ENCODE peak calls at places on chromosomes 2 and 18, in six cellular contexts. Y is IMR-90, Z is Karpas-422, O is GM23338, I is OCI-LY7, B is neuronal stem cell. P is an unnamed sample.

GRCh38 chr2:64203131-64204005 is 59.1 kb upstream of the PELI1 start:
- DNase-seq in Z (no peak), B (no peak), I (no peak), O (no peak), Y (peak; percentile 59), P (peak; percentile 61)

GRCh38 chr2:113370478-113371091 is 66.9 kb upstream of the ZNG1B start:
- DNase-seq in Z (peak; percentile 87), Y (peak; percentile 72), I (peak; percentile 59), B (peak; percentile 42), O (peak; percentile 83), P (peak; percentile 74)

GRCh38 chr2:34492781-34493455 is 893.8 kb upstream of the FAM98A start:
- DNase-seq in B (no peak), O (no peak), Z (no peak), Y (no peak), I (no peak), P (no peak)

GRCh38 chr18:47931707-47932103 is 1.2 kb upstream of the SMAD2 start:
- DNase-seq in O (peak; percentile 76), B (no peak), I (peak; percentile 59), Y (no peak), Z (peak; percentile 86), P (no peak)

GRCh38 chr2:88919087-88919738 is 227.7 kb downstream of the RPIA start:
- DNase-seq in O (peak; percentile 54), B (no peak), Y (peak; percentile 34), I (no peak), Z (no peak), P (no peak)

GRCh38 chr2:95318431-95319220 is 21.5 kb downstream of the KCNIP3 start:
- DNase-seq in I (no peak), Z (no peak), O (no peak), Y (no peak), B (no peak), P (no peak)

GRCh38 chr2:195531754-195532153 is 125.3 kb upstream of the SLC39A10 start:
- DNase-seq in Y (peak; percentile 32), Z (no peak), O (no peak), I (no peak), B (no peak), P (no peak)

GRCh38 chr2:73823916-73824523 is 4.7 kb upstream of the STAMBP start:
- DNase-seq in Y (peak; percentile 91), O (peak; percentile 81), B (peak; percentile 47), Z (peak; percentile 90), I (peak; percentile 79), P (peak; percentile 57)

GRCh38 chr2:98086491-98087446 is at the start of gene VWA3B:
- DNase-seq in Z (peak; percentile 91), Y (no peak), I (peak; percentile 70), B (peak; percentile 60), O (peak; percentile 94), P (peak; percentile 78)

GRCh38 chr18:45825258-45825744 is at the start of gene SIGLEC15:
- DNase-seq in Y (no peak), I (no peak), B (no peak), Z (no peak), O (no peak), P (no peak)

GRCh38 chr2:227576110-227576509 is 22.6 kb upstream of the SCYGR2 start:
- DNase-seq in Z (no peak), O (no peak), Y (peak; percentile 7), I (no peak), B (no peak), P (no peak)

GRCh38 chr18:79615091-79615490 is 64.5 kb upstream of the CTDP1 start:
- DNase-seq in O (no peak), B (no peak), Y (no peak), Z (no peak), I (no peak), P (no peak)

GRCh38 chr2:68946117-68946516 is 6.6 kb downstream of the GKN2 start:
- DNase-seq in O (no peak), Z (no peak), Y (no peak), B (no peak), I (no peak), P (no peak)

GRCh38 chr2:197113221-197113831 is 186.8 kb upstream of the PGAP1 start:
- DNase-seq in I (peak; percentile 58), O (peak; percentile 63), Y (peak; percentile 45), B (no peak), Z (peak; percentile 80), P (peak; percentile 6)

GRCh38 chr18:63141777-63142176 is 177.8 kb downstream of the BCL2 start:
- DNase-seq in O (no peak), I (peak; percentile 80), Y (no peak), Z (peak; percentile 96), B (no peak), P (no peak)
- H2AFZ ChIP-seq in O (no peak overlapping the region), I (peak overlapping the region; percentile 86), Y (no peak overlapping the region), Z (no peak overlapping the region), B (no peak overlapping the region), P (no peak overlapping the region)

GRCh38 chr2:38603402-38604265 is 906 bp upstream of the HNRNPLL start:
- DNase-seq in O (peak; percentile 90), Z (peak; percentile 94), I (peak; percentile 88), B (peak; percentile 74), Y (peak; percentile 76), P (peak; percentile 66)

GRCh38 chr2:38602732-38603401 is at the start of gene HNRNPLL:
- DNase-seq in O (peak; percentile 98), I (peak; percentile 94), B (peak; percentile 97), Z (peak; percentile 98), Y (peak; percentile 97), P (peak; percentile 99)

GRCh38 chr2:38601061-38601460 is 1.7 kb downstream of the HNRNPLL start:
- DNase-seq in Z (peak; percentile 76), O (no peak), I (no peak), Y (no peak), B (no peak), P (no peak)

GRCh38 chr2:38601463-38602135 is 1.1 kb downstream of the HNRNPLL start:
- DNase-seq in Y (peak; percentile 39), Z (peak; percentile 73), B (peak; percentile 37), O (peak; percentile 56), I (peak; percentile 15), P (no peak)

GRCh38 chr2:38602136-38602731 is 494 bp downstream of the HNRNPLL start:
- DNase-seq in Y (no peak), Z (peak; percentile 76), O (peak; percentile 57), B (peak; percentile 48), I (peak; percentile 58), P (peak; percentile 48)
- H2AFZ ChIP-seq in Y (peak overlapping the region; percentile 91), Z (no peak overlapping the region), O (no peak overlapping the region), B (peak overlapping the region; percentile 91), I (peak overlapping the region; percentile 90), P (peak overlapping the region; percentile 91)

DNA sequence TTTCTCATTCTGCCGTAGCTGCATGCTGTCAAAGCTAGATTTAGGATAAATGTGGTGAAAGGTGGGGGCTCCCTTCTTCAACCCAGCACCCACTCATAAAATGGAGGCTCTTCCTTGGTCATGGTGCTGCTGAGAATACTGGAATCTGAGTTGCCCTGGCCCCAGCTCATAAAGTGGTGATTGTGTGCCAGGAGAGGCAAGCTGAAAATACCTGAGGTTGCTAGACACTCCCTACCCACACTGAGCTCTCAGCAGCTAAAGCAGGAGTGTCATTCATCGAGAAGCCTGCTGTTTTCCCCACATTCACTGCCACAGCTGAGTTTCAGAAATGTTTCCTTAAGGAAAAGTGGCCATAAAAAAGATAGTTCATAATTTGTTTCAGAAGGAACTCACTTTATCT is 297.1 kb upstream of the RBMS1 start:
- DNase-seq in Z (no peak), O (no peak), Y (no peak), B (no peak), I (no peak), P (peak; percentile 6)
- H2AFZ ChIP-seq in Z (no peak overlapping the region), O (no peak overlapping the region), Y (no peak overlapping the region), B (no peak overlapping the region), I (no peak overlapping the region), P (peak overlapping the region; percentile 1)

DNA sequence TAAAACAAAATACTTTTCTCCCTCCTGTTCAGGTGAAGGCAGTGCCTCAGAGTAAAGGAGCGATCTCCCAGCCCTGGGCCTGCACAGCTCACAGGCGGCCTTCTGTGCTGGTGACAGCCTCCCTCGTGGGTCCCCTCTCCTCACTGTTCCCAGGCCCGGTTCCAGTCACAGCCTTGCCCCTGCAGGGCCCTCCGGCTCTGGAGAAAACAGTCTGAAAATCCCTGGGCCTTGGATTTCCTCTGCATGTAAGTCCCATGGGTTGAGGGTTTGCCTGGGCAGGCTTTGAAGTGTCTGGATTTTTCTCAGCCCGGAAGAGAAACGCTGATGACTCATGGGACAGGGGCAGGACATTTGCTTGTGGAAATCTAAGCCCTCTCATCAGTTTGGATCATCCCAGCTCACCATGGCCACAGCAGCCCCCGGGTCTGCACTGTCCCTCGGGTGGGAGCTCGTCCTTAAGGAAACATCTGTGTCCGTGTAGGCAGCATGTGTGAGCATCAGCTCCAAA is 186.1 kb upstream of the RAB12 start:
- DNase-seq in I (no peak), Y (peak; percentile 65), Z (no peak), B (no peak), O (no peak), P (peak; percentile 61)
- H2AFZ ChIP-seq in I (no peak overlapping the region), Y (peak overlapping the region; percentile 83), Z (no peak overlapping the region), B (peak overlapping the region; percentile 90), O (no peak overlapping the region), P (peak overlapping the region; percentile 77)

DNA sequence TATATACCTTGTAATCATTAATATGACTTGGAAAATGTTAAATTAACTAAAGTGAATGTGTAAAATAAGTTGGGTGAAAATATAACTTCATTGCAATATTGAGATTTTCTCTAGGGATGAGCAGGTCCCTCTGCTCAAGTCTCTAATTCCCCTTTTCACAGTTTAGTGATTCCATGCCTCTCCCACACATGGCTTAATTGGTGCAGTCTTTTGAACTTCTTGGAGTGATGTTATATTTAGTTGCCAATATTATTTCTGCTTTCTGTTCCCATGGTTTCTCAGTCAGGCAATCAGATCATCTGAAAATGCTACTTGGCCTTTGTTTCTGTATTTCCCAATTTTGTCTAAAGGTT is 233.7 kb upstream of the SPOPL start:
- DNase-seq in Y (no peak), I (no peak), B (no peak), Z (no peak), O (no peak), P (no peak)
- H2AFZ ChIP-seq in Y (no peak overlapping the region), I (no peak overlapping the region), B (no peak overlapping the region), Z (no peak overlapping the region), O (no peak overlapping the region), P (peak overlapping the region; percentile 61)

DNA sequence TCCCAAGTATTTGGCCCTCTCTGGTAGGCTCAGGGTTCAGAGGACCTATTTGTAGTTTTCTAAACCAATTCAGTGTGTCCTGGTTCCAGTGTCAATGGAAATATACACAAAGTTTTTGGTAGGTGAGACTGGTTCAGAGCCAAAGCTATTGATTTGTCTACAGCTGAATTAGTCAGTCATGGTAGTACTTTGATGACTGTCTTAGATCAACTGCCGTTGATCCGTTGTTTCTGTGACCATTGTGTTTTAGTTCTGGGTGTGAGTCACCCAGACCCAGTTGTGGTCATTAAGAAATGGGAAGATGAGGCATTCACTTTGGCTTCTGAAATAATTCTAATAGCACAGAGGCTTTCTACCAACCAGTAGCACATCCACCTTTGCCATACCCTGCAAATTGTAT is 16.0 kb upstream of the RPE start:
- DNase-seq in O (no peak), Z (no peak), I (no peak), Y (no peak), B (no peak), P (peak; percentile 14)
- H2AFZ ChIP-seq in O (no peak overlapping the region), Z (no peak overlapping the region), I (no peak overlapping the region), Y (no peak overlapping the region), B (no peak overlapping the region), P (no peak overlapping the region)